ENCODE peak calls at places on chromosomes 12 and 14, in five cellular contexts. One of them, this sample, is unnamed. For H3K9me3, the result is how much of the 10 kb centered on the place peaks cover.

GRCh38 chr14:68523994-68524725 is 268.7 kb downstream of the ZFP36L1 start:
- DNase-seq in transverse colon: no peak
- DNase-seq in lower lobe of right lung: no peak
- DNase-seq in naive thymus-derived CD4-positive, alpha-beta T cell: no peak
- DNase-seq in stomach: no peak
- DNase-seq in this sample: no peak

GRCh38 chr14:39957987-39958386 is 525.8 kb upstream of the FBXO33 start:
- DNase-seq in transverse colon: no peak
- DNase-seq in lower lobe of right lung: no peak
- DNase-seq in naive thymus-derived CD4-positive, alpha-beta T cell: no peak
- DNase-seq in stomach: no peak
- DNase-seq in this sample: no peak

GRCh38 chr12:56358836-56359532 is 923 bp downstream of the STAT2 start:
- DNase-seq in transverse colon: peak
- DNase-seq in lower lobe of right lung: no peak
- DNase-seq in naive thymus-derived CD4-positive, alpha-beta T cell: no peak
- DNase-seq in stomach: no peak
- DNase-seq in this sample: no peak

GRCh38 chr12:1797991-1798733 is 22.2 kb upstream of the LRTM2 start:
- DNase-seq in transverse colon: no peak
- DNase-seq in lower lobe of right lung: peak
- DNase-seq in naive thymus-derived CD4-positive, alpha-beta T cell: no peak
- DNase-seq in stomach: no peak
- DNase-seq in this sample: no peak

GRCh38 chr12:28191690-28192089 is 1.4 kb downstream of the CCDC91 start:
- DNase-seq in transverse colon: peak
- DNase-seq in lower lobe of right lung: no peak
- DNase-seq in naive thymus-derived CD4-positive, alpha-beta T cell: peak
- DNase-seq in stomach: no peak
- DNase-seq in this sample: peak

GRCh38 chr14:73741386-73741875 is 27.2 kb upstream of the PNMA1 start:
- DNase-seq in transverse colon: peak
- DNase-seq in lower lobe of right lung: peak
- DNase-seq in naive thymus-derived CD4-positive, alpha-beta T cell: peak
- DNase-seq in stomach: peak
- DNase-seq in this sample: peak

GRCh38 chr14:61469771-61470170 is 148.4 kb downstream of the PRKCH start:
- DNase-seq in transverse colon: no peak
- DNase-seq in lower lobe of right lung: no peak
- DNase-seq in naive thymus-derived CD4-positive, alpha-beta T cell: no peak
- DNase-seq in stomach: no peak
- DNase-seq in this sample: no peak

GRCh38 chr12:12979731-12980259 is 20.3 kb downstream of the HEBP1 start:
- DNase-seq in transverse colon: no peak
- DNase-seq in lower lobe of right lung: no peak
- DNase-seq in naive thymus-derived CD4-positive, alpha-beta T cell: no peak
- DNase-seq in stomach: no peak
- DNase-seq in this sample: no peak

GRCh38 chr14:65478596-65478995 is 66.1 kb downstream of the FUT8 start:
- DNase-seq in transverse colon: no peak
- DNase-seq in lower lobe of right lung: no peak
- DNase-seq in naive thymus-derived CD4-positive, alpha-beta T cell: no peak
- DNase-seq in stomach: no peak
- DNase-seq in this sample: no peak

GRCh38 chr14:103029936-103030335 is 27.4 kb downstream of the CDC42BPB start:
- DNase-seq in transverse colon: no peak
- DNase-seq in lower lobe of right lung: no peak
- DNase-seq in naive thymus-derived CD4-positive, alpha-beta T cell: no peak
- DNase-seq in stomach: no peak
- DNase-seq in this sample: no peak

GRCh38 chr12:42482820-42483533 is 106.6 kb downstream of the PRICKLE1 start:
- DNase-seq in transverse colon: peak
- DNase-seq in lower lobe of right lung: peak
- DNase-seq in naive thymus-derived CD4-positive, alpha-beta T cell: peak
- DNase-seq in stomach: peak
- DNase-seq in this sample: peak

GRCh38 chr12:99154264-99154982 is 493.1 kb upstream of the GARIN6 start:
- DNase-seq in transverse colon: no peak
- DNase-seq in lower lobe of right lung: no peak
- DNase-seq in naive thymus-derived CD4-positive, alpha-beta T cell: no peak
- DNase-seq in stomach: no peak
- DNase-seq in this sample: no peak

GRCh38 chr12:114404451-114405198 is 1.3 kb downstream of the TBX5 start:
- DNase-seq in transverse colon: no peak
- DNase-seq in lower lobe of right lung: no peak
- DNase-seq in naive thymus-derived CD4-positive, alpha-beta T cell: no peak
- DNase-seq in stomach: no peak
- DNase-seq in this sample: no peak

GRCh38 chr14:99596071-99596627 is 7.9 kb downstream of the CCDC85C start:
- DNase-seq in transverse colon: peak
- DNase-seq in lower lobe of right lung: peak
- DNase-seq in naive thymus-derived CD4-positive, alpha-beta T cell: no peak
- DNase-seq in stomach: peak
- DNase-seq in this sample: no peak

GRCh38 chr14:65791551-65791981 is 379.0 kb downstream of the FUT8 start:
- DNase-seq in transverse colon: no peak
- DNase-seq in lower lobe of right lung: no peak
- DNase-seq in naive thymus-derived CD4-positive, alpha-beta T cell: no peak
- DNase-seq in stomach: no peak
- DNase-seq in this sample: peak

GRCh38 chr12:127480775-127481314 is 786.1 kb upstream of the TMEM132C start:
- DNase-seq in transverse colon: no peak
- DNase-seq in lower lobe of right lung: no peak
- DNase-seq in naive thymus-derived CD4-positive, alpha-beta T cell: no peak
- DNase-seq in stomach: no peak
- DNase-seq in this sample: no peak

GRCh38 chr14:57999471-57999870 is 133.6 kb upstream of the SLC35F4 start:
- DNase-seq in transverse colon: no peak
- DNase-seq in lower lobe of right lung: no peak
- DNase-seq in naive thymus-derived CD4-positive, alpha-beta T cell: no peak
- DNase-seq in stomach: no peak
- DNase-seq in this sample: no peak

GRCh38 chr14:94936411-94936892 is 166.5 kb upstream of the GSC start:
- DNase-seq in transverse colon: peak
- DNase-seq in lower lobe of right lung: no peak
- DNase-seq in naive thymus-derived CD4-positive, alpha-beta T cell: no peak
- DNase-seq in stomach: peak
- DNase-seq in this sample: no peak

GRCh38 chr12:92259852-92260251 is 114.2 kb upstream of the BTG1 start:
- DNase-seq in transverse colon: no peak
- DNase-seq in lower lobe of right lung: no peak
- DNase-seq in naive thymus-derived CD4-positive, alpha-beta T cell: no peak
- DNase-seq in stomach: no peak
- DNase-seq in this sample: no peak

GRCh38 chr12:118377005-118377890 is 893 bp downstream of the SUDS3 start:
- DNase-seq in transverse colon: no peak
- DNase-seq in lower lobe of right lung: no peak
- DNase-seq in naive thymus-derived CD4-positive, alpha-beta T cell: peak
- DNase-seq in stomach: no peak
- DNase-seq in this sample: peak

GRCh38 chr14:63727231-63727735 is 582 bp downstream of the SGPP1 start:
- DNase-seq in transverse colon: peak
- DNase-seq in lower lobe of right lung: peak
- DNase-seq in naive thymus-derived CD4-positive, alpha-beta T cell: no peak
- DNase-seq in stomach: peak
- DNase-seq in this sample: no peak

GRCh38 chr14:63726499-63726898 is 1.4 kb downstream of the SGPP1 start:
- DNase-seq in transverse colon: no peak
- DNase-seq in lower lobe of right lung: no peak
- DNase-seq in naive thymus-derived CD4-positive, alpha-beta T cell: no peak
- DNase-seq in stomach: no peak
- DNase-seq in this sample: no peak

GRCh38 chr14:63727736-63728728 is at the start of gene SGPP1:
- DNase-seq in transverse colon: peak
- DNase-seq in lower lobe of right lung: peak
- DNase-seq in naive thymus-derived CD4-positive, alpha-beta T cell: peak
- DNase-seq in stomach: peak
- DNase-seq in this sample: peak

GRCh38 chr14:63730659-63731058 is 2.8 kb upstream of the SGPP1 start:
- DNase-seq in transverse colon: no peak
- DNase-seq in lower lobe of right lung: no peak
- DNase-seq in naive thymus-derived CD4-positive, alpha-beta T cell: no peak
- DNase-seq in stomach: no peak
- DNase-seq in this sample: no peak

DNA sequence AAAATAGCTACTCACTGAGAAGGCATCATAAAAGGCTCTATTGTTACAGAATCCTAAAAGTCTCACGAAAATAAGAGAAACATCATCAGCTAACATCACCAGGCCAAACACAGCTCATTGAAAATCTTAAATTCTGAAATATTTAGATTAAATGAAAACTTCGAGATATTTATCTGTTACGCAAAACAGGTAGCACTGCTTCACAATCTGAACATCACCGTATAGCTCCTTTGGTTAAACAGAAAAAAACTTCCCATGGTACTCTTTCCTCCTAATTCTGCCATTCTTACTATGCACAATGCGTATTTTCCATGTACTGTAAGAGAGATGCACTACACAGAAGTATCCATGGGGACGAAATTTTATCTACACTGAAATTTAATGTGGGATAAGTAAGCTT is 2.1 kb downstream of the SGPP1 start:
- DNase-seq in transverse colon: no peak
- DNase-seq in lower lobe of right lung: no peak
- DNase-seq in naive thymus-derived CD4-positive, alpha-beta T cell: no peak
- DNase-seq in stomach: no peak
- DNase-seq in this sample: no peak
- H3K4me3 ChIP-seq in transverse colon: no peak
- H3K4me3 ChIP-seq in lower lobe of right lung: peak
- H3K4me3 ChIP-seq in naive thymus-derived CD4-positive, alpha-beta T cell: peak
- H3K4me3 ChIP-seq in stomach: peak
- H3K4me3 ChIP-seq in this sample: peak

GRCh38 chr12:130509454-130509853 is 171.8 kb downstream of the PIWIL1 start:
- DNase-seq in transverse colon: no peak
- DNase-seq in lower lobe of right lung: no peak
- DNase-seq in naive thymus-derived CD4-positive, alpha-beta T cell: no peak
- DNase-seq in stomach: no peak
- DNase-seq in this sample: no peak
- H3K9me3 ChIP-seq in transverse colon: under half
- H3K9me3 ChIP-seq in lower lobe of right lung: under half
- H3K9me3 ChIP-seq in naive thymus-derived CD4-positive, alpha-beta T cell: under half
- H3K9me3 ChIP-seq in stomach: under half
- H3K9me3 ChIP-seq in this sample: under half

GRCh38 chr12:52046859-52047258 is 4.4 kb upstream of the NR4A1 start:
- DNase-seq in transverse colon: no peak
- DNase-seq in lower lobe of right lung: no peak
- DNase-seq in naive thymus-derived CD4-positive, alpha-beta T cell: no peak
- DNase-seq in stomach: no peak
- DNase-seq in this sample: no peak

GRCh38 chr12:52042706-52043385 is 8.4 kb upstream of the NR4A1 start:
- DNase-seq in transverse colon: no peak
- DNase-seq in lower lobe of right lung: no peak
- DNase-seq in naive thymus-derived CD4-positive, alpha-beta T cell: no peak
- DNase-seq in stomach: no peak
- DNase-seq in this sample: no peak

GRCh38 chr12:52043386-52044212 is 7.6 kb upstream of the NR4A1 start:
- DNase-seq in transverse colon: no peak
- DNase-seq in lower lobe of right lung: no peak
- DNase-seq in naive thymus-derived CD4-positive, alpha-beta T cell: no peak
- DNase-seq in stomach: no peak
- DNase-seq in this sample: no peak

GRCh38 chr12:52045794-52046199 is 5.4 kb upstream of the NR4A1 start:
- DNase-seq in transverse colon: peak
- DNase-seq in lower lobe of right lung: peak
- DNase-seq in naive thymus-derived CD4-positive, alpha-beta T cell: no peak
- DNase-seq in stomach: peak
- DNase-seq in this sample: no peak

DNA sequence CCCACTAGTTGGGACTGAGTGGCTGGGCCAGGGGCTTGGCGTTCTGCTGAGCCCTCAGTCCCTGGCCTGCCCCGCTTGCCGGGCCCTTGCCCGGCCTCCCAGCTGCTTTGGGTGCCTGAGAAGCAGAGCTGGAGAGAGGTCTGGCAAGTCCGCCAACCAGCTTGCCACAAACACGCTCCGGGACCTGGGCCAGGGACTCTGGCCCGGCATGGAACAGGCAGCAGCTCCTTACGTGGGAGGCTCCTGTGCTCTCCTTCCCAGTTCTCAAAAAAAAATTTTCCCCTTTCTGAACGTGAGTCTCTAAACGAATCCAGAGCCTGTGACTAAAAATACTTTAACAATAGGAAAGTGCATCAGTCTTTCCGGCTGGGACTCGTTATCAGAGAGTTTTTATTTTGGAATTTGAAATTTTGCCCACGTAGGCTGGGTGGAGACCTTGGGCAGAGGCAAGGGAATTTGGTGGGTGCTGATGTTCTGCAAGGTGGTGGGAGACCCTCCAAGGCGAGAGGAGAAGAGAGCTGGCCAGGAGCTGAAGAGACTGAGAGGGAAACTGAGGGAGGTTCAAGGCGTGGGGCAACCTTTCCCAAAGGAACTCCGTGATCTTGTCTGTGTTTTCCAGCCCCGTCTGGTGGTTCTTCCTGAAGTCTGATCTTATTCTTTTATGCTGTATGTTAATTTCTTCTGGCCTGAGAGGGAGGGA is 6.8 kb upstream of the NR4A1 start:
- DNase-seq in transverse colon: peak
- DNase-seq in lower lobe of right lung: peak
- DNase-seq in naive thymus-derived CD4-positive, alpha-beta T cell: no peak
- DNase-seq in stomach: peak
- DNase-seq in this sample: no peak
- H3K4me3 ChIP-seq in transverse colon: no peak
- H3K4me3 ChIP-seq in lower lobe of right lung: no peak
- H3K4me3 ChIP-seq in naive thymus-derived CD4-positive, alpha-beta T cell: no peak
- H3K4me3 ChIP-seq in stomach: no peak
- H3K4me3 ChIP-seq in this sample: no peak

GRCh38 chr14:79661762-79662161 is 549.5 kb downstream of the DIO2 start:
- DNase-seq in transverse colon: no peak
- DNase-seq in lower lobe of right lung: no peak
- DNase-seq in naive thymus-derived CD4-positive, alpha-beta T cell: no peak
- DNase-seq in stomach: no peak
- DNase-seq in this sample: no peak
- H3K9me3 ChIP-seq in transverse colon: under half
- H3K9me3 ChIP-seq in lower lobe of right lung: under half
- H3K9me3 ChIP-seq in naive thymus-derived CD4-positive, alpha-beta T cell: under half
- H3K9me3 ChIP-seq in stomach: under half
- H3K9me3 ChIP-seq in this sample: under half

DNA sequence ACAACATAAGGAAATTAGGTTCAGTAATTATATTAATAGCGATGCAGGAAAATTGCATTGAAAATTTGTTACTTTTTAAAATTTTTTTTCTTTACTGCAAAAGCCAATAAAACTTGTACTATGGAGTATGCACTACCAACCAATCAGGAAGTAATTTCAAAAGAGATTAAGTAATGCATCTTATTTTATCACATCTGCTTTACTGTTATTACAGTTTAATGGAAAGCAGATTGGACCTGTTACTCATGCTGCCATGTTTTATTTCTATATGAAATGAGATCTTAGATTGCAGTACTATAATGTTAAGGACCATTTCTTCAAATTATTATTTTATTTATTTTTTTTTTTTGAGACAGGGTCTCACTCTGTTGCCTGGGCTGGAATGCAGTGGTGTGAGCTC is 1.7 kb upstream of the STRN3 start:
- DNase-seq in transverse colon: no peak
- DNase-seq in lower lobe of right lung: no peak
- DNase-seq in naive thymus-derived CD4-positive, alpha-beta T cell: no peak
- DNase-seq in stomach: no peak
- DNase-seq in this sample: no peak
- H3K4me3 ChIP-seq in transverse colon: no peak
- H3K4me3 ChIP-seq in lower lobe of right lung: no peak
- H3K4me3 ChIP-seq in naive thymus-derived CD4-positive, alpha-beta T cell: no peak
- H3K4me3 ChIP-seq in stomach: peak
- H3K4me3 ChIP-seq in this sample: no peak